ENCODE peak calls at places on chromosomes 7 and 10, in seven cellular contexts. W is OCI-LY7, B is neuronal stem cell, Z is SK-N-SH, N is A549, G is IMR-90, U is K562. H is an unnamed sample. For H3K4me1, the result is how much of the 10 kb centered on the place peaks cover.

GRCh38 chr7:104064969-104065387 is 75.5 kb upstream of the RELN start:
- DNase-seq in U (no peak), N (no peak), Z (no peak), B (no peak), G (no peak), W (no peak), H (no peak)

GRCh38 chr10:113347508-113347907 is 205.3 kb upstream of the HABP2 start:
- DNase-seq in W (no peak), Z (no peak), N (no peak), G (no peak), U (no peak), B (no peak), H (no peak)

GRCh38 chr7:19275000-19275399 is 129.8 kb upstream of the FERD3L start:
- DNase-seq in Z (no peak), U (no peak), W (peak), G (no peak), N (no peak), B (no peak), H (no peak)

GRCh38 chr10:119849031-119849789 is 23.4 kb downstream of the MCMBP start:
- DNase-seq in G (peak), N (peak), Z (no peak), W (no peak), U (no peak), B (no peak), H (no peak)

GRCh38 chr10:66642217-66642616 is 283.6 kb upstream of the LRRTM3 start:
- DNase-seq in N (no peak), U (no peak), G (no peak), B (no peak), Z (no peak), W (no peak), H (no peak)

GRCh38 chr10:110706690-110707098 is 62.6 kb downstream of the RBM20 start:
- DNase-seq in B (no peak), U (no peak), Z (no peak), W (no peak), N (no peak), G (peak), H (no peak)

GRCh38 chr10:133230387-133231195 is 574 bp downstream of the UTF1 start:
- DNase-seq in W (no peak), G (no peak), Z (no peak), U (peak), B (no peak), N (peak), H (no peak)

GRCh38 chr7:150405584-150406310 is 26.6 kb downstream of the ZNF775 start:
- DNase-seq in Z (peak), N (no peak), W (peak), B (no peak), U (peak), G (peak), H (no peak)

GRCh38 chr10:103197177-103197576 is 4.1 kb upstream of the NT5C2 start:
- DNase-seq in W (no peak), B (no peak), U (no peak), N (peak), G (peak), Z (peak), H (no peak)

GRCh38 chr10:124654686-124655085 is 89.5 kb downstream of the FAM53B start:
- DNase-seq in G (no peak), N (no peak), Z (no peak), U (no peak), B (no peak), W (no peak), H (peak)

GRCh38 chr10:23412223-23412622 is 26.7 kb upstream of the OTUD1 start:
- DNase-seq in U (no peak), B (no peak), G (peak), N (peak), W (no peak), Z (no peak), H (no peak)

GRCh38 chr7:128831178-128831993 is 1.2 kb downstream of the FLNC start:
- DNase-seq in W (peak), G (peak), U (peak), Z (peak), N (no peak), B (peak), H (no peak)

GRCh38 chr7:2777898-2778535 is 66.1 kb downstream of the GNA12 start:
- DNase-seq in G (no peak), U (no peak), W (no peak), N (no peak), B (no peak), Z (no peak), H (no peak)

GRCh38 chr10:114083040-114083439 is 39.4 kb downstream of the ADRB1 start:
- DNase-seq in G (no peak), N (peak), Z (no peak), B (no peak), U (no peak), W (no peak), H (peak)

GRCh38 chr7:44052771-44053365 is 8.4 kb downstream of the DBNL start:
- DNase-seq in N (no peak), Z (no peak), W (no peak), U (no peak), B (no peak), G (no peak), H (no peak)

GRCh38 chr10:68155615-68156205 is 46.4 kb downstream of the MYPN start:
- DNase-seq in Z (no peak), B (no peak), W (no peak), N (no peak), U (no peak), G (peak), H (no peak)

GRCh38 chr10:98378722-98379121 is 36.3 kb downstream of the PYROXD2 start:
- DNase-seq in N (no peak), U (no peak), B (no peak), W (no peak), Z (no peak), G (peak), H (no peak)

GRCh38 chr7:152435384-152436278 is at the start of gene KMT2C:
- DNase-seq in G (peak), U (peak), W (peak), N (peak), B (peak), Z (peak), H (peak)

GRCh38 chr10:124155781-124156401 is 62.5 kb upstream of the CHST15 start:
- DNase-seq in G (no peak), N (no peak), W (no peak), Z (no peak), U (no peak), B (no peak), H (no peak)

GRCh38 chr7:69599879-69600764 is 1.8 kb downstream of the AUTS2 start:
- DNase-seq in G (no peak), Z (peak), W (peak), U (no peak), N (peak), B (peak), H (peak)

GRCh38 chr10:4943821-4944220 is 19.4 kb upstream of the AKR1C1 start:
- DNase-seq in B (no peak), W (no peak), Z (no peak), N (no peak), U (no peak), G (peak), H (no peak)

GRCh38 chr7:1055084-1055450 is 10.7 kb downstream of the GPR146 start:
- DNase-seq in N (no peak), G (peak), B (no peak), U (peak), Z (peak), W (no peak), H (peak)

GRCh38 chr10:17229016-17229716 is 1.1 kb downstream of the VIM start:
- DNase-seq in Z (peak), B (peak), G (peak), W (no peak), N (peak), U (peak), H (peak)

GRCh38 chr7:1861799-1862458 is 191.9 kb downstream of the ELFN1 start:
- DNase-seq in Z (no peak), W (peak), B (no peak), G (no peak), N (no peak), U (no peak), H (no peak)

GRCh38 chr7:142960955-142961512 is 1.1 kb downstream of the KEL start:
- DNase-seq in Z (no peak), B (no peak), G (no peak), W (no peak), N (no peak), U (peak), H (no peak)

GRCh38 chr7:70307544-70308106 is 709.4 kb downstream of the AUTS2 start:
- DNase-seq in W (no peak), G (no peak), Z (no peak), U (no peak), N (no peak), B (no peak), H (no peak)

GRCh38 chr10:110165239-110165638 is 42.2 kb upstream of the MXI1 start:
- DNase-seq in U (no peak), G (no peak), B (no peak), Z (no peak), N (no peak), W (no peak), H (no peak)

GRCh38 chr10:64394744-64395143 is 873.5 kb downstream of the REEP3 start:
- DNase-seq in U (no peak), Z (no peak), W (no peak), G (peak), N (no peak), B (no peak), H (no peak)

GRCh38 chr7:105257338-105257737 is 131.4 kb downstream of the SRPK2 start:
- DNase-seq in B (no peak), W (peak), N (no peak), G (no peak), U (no peak), Z (peak), H (peak)

GRCh38 chr7:18221377-18222290 is 194.0 kb upstream of the PRPS1L1 start:
- DNase-seq in U (no peak), Z (no peak), W (no peak), G (peak), B (no peak), N (no peak), H (no peak)

GRCh38 chr7:780056-780455 is 52.2 kb upstream of the SUN1 start:
- DNase-seq in Z (no peak), G (no peak), U (no peak), W (no peak), B (no peak), N (no peak), H (no peak)

GRCh38 chr10:62384447-62385081 is 10.4 kb downstream of the ZNF365 start:
- DNase-seq in N (no peak), U (no peak), W (no peak), B (no peak), G (no peak), Z (no peak), H (no peak)

GRCh38 chr10:80588506-80589020 is 50.9 kb downstream of the SH2D4B start:
- DNase-seq in W (no peak), Z (no peak), N (no peak), G (no peak), B (no peak), U (no peak), H (no peak)

GRCh38 chr10:987635-987905 is 664 bp upstream of the GTPBP4 start:
- DNase-seq in B (no peak), G (peak), W (no peak), Z (no peak), N (no peak), U (no peak), H (no peak)

GRCh38 chr10:84138478-84139125 is 707 bp upstream of the GHITM start:
- DNase-seq in U (peak), B (no peak), Z (peak), W (no peak), G (peak), N (peak), H (peak)

GRCh38 chr10:67969875-67970274 is 85.4 kb downstream of the SIRT1 start:
- DNase-seq in Z (no peak), B (no peak), W (no peak), N (no peak), G (peak), U (no peak), H (no peak)

GRCh38 chr7:138661236-138661635 is 39.9 kb downstream of the SVOPL start:
- DNase-seq in B (no peak), G (no peak), W (no peak), N (no peak), Z (no peak), U (no peak), H (no peak)

GRCh38 chr7:38105874-38106483 is 72.1 kb upstream of the STARD3NL start:
- DNase-seq in W (peak), G (peak), Z (peak), U (peak), B (peak), N (peak), H (peak)

GRCh38 chr7:36262706-36263484 is 109.8 kb downstream of the EEPD1 start:
- DNase-seq in G (no peak), U (no peak), N (no peak), Z (no peak), W (no peak), B (no peak), H (no peak)
- H3K4me1 ChIP-seq in G (under half), U (under half), N (half or more), Z (under half), W (under half), B (under half), H (under half)

GRCh38 chr7:97024209-97025129 is at the start of gene DLX5:
- DNase-seq in B (peak), W (no peak), N (peak), G (peak), Z (peak), U (no peak), H (no peak)

GRCh38 chr7:97025130-97025499 is 484 bp upstream of the DLX5 start:
- DNase-seq in W (no peak), B (no peak), U (no peak), G (no peak), Z (no peak), N (no peak), H (no peak)

GRCh38 chr7:97021443-97022261 is 3.0 kb downstream of the DLX5 start:
- DNase-seq in Z (no peak), U (no peak), B (peak), W (no peak), N (no peak), G (no peak), H (no peak)

GRCh38 chr7:97020601-97021442 is 3.8 kb downstream of the DLX5 start:
- DNase-seq in B (peak), U (no peak), W (no peak), N (no peak), Z (no peak), G (no peak), H (no peak)

DNA sequence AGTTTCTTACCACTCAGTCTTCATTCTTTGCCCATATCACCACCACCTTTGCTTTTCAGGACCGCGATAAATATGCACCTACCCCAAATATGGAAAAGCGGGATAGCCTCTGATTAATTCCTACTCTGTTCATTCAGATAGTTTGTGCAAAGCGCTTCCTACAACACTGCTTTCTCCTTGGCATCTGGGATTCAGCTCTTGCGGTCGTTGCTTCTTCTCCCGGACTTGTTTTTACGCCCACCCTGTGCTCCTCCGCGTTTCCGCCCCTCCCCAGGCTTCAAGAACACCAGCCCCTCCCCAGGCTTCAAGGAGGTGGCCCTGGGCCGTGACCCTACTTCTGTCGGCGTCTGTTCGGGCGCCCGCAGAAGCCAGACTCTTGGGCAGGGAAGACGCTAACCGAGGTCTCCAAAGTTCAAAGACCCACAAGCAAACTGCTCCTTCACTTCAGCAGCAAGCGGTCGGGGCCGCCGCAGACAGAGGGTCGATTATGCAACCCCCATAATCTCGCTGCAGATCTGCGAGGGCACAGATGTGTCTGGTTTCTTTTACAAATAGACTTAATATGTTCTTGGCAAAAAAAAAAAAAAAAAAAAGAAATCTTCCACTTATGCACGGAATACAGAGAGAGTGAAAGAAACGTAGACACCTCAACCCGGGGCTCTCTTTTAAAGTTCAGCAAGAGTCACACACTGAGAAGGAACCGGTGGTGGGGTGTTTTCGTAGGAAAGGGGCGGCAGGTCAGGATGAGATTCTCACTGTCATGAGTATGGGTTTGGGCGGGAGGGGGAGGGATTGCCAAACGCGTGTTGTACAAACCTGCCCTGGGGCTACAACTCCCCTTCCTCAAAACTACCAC is 2.0 kb downstream of the DLX5 start:
- DNase-seq in Z (peak), W (no peak), G (no peak), B (peak), U (no peak), N (no peak), H (no peak)
- H3K4me2 ChIP-seq in Z (no peak), W (no peak), G (no peak), B (no peak), U (no peak), N (no peak), H (no peak)

GRCh38 chr10:77622822-77623410 is 14.7 kb downstream of the KCNMA1 start:
- DNase-seq in N (no peak), G (no peak), Z (no peak), W (no peak), B (no peak), U (no peak), H (no peak)
- H3K4me1 ChIP-seq in N (under half), G (under half), Z (under half), W (under half), B (under half), U (under half), H (under half)

GRCh38 chr10:71246591-71247143 is 34.3 kb downstream of the UNC5B start:
- DNase-seq in W (no peak), B (no peak), U (peak), G (no peak), N (peak), Z (no peak), H (no peak)

GRCh38 chr10:71243756-71244637 is 31.6 kb downstream of the UNC5B start:
- DNase-seq in U (no peak), G (peak), N (peak), Z (no peak), B (no peak), W (no peak), H (no peak)

GRCh38 chr10:71245420-71246325 is 33.3 kb downstream of the UNC5B start:
- DNase-seq in U (no peak), G (no peak), Z (no peak), B (no peak), W (no peak), N (no peak), H (no peak)

GRCh38 chr10:71242621-71243009 is 30.2 kb downstream of the UNC5B start:
- DNase-seq in B (no peak), W (no peak), Z (no peak), N (no peak), U (no peak), G (no peak), H (no peak)

GRCh38 chr10:71244638-71245419 is 32.5 kb downstream of the UNC5B start:
- DNase-seq in B (no peak), G (peak), W (no peak), N (no peak), Z (peak), U (no peak), H (no peak)
- H3K4me2 ChIP-seq in B (no peak), G (peak), W (no peak), N (no peak), Z (peak), U (no peak), H (no peak)

GRCh38 chr7:130143986-130144618 is 61.1 kb downstream of the TMEM209 start:
- DNase-seq in Z (no peak), W (no peak), G (no peak), N (no peak), B (no peak), U (no peak), H (no peak)
- H3K4me1 ChIP-seq in Z (under half), W (under half), G (under half), N (under half), B (under half), U (under half), H (under half)

H was measured in DND-41.